ENCODE peak calls at places on chromosomes 1 and 21, in four cellular contexts. N is GM12878, W is HCT116, D is SK-N-SH. S is an unnamed sample.

GRCh38 chr1:239771550-239771949 is 320.1 kb upstream of the FMN2 start:
- DNase-seq in N (no peak), W (no peak), D (no peak), S (no peak)

GRCh38 chr1:115828101-115829022 is 12.6 kb downstream of the NHLH2 start:
- DNase-seq in N (no peak), W (no peak), D (peak; percentile 83), S (no peak)

GRCh38 chr1:82108843-82109242 is 308.1 kb downstream of the ADGRL2 start:
- DNase-seq in N (peak; percentile 1), W (no peak), D (no peak), S (no peak)

GRCh38 chr1:53317651-53318539 is 10.0 kb downstream of the LRP8 start:
- DNase-seq in N (no peak), W (no peak), D (no peak), S (no peak)

GRCh38 chr21:30216041-30216723 is at the start of gene CLDN8:
- DNase-seq in N (no peak), W (no peak), D (no peak), S (no peak)

GRCh38 chr1:48107516-48107915 is 110.3 kb upstream of the TRABD2B start:
- DNase-seq in N (no peak), W (no peak), D (no peak), S (no peak)

GRCh38 chr1:55399385-55399784 is 184.2 kb upstream of the USP24 start:
- DNase-seq in N (no peak), W (no peak), D (peak; percentile 33), S (no peak)

GRCh38 chr1:116724765-116725375 is 29.4 kb upstream of the CD2 start:
- DNase-seq in N (no peak), W (peak; percentile 38), D (peak; percentile 42), S (peak; percentile 22)

GRCh38 chr1:237814319-237814924 is 76.3 kb downstream of the ZP4 start:
- DNase-seq in N (no peak), W (no peak), D (peak; percentile 25), S (no peak)

GRCh38 chr21:37435120-37435519 is 68.5 kb downstream of the DYRK1A start:
- DNase-seq in N (no peak), W (peak; percentile 12), D (peak; percentile 70), S (no peak)

GRCh38 chr1:101259744-101260148 is 22.9 kb downstream of the S1PR1 start:
- DNase-seq in N (no peak), W (no peak), D (no peak), S (no peak)

GRCh38 chr1:171984850-171985485 is 143.7 kb downstream of the DNM3 start:
- DNase-seq in N (no peak), W (peak; percentile 29), D (peak; percentile 19), S (no peak)

DNA sequence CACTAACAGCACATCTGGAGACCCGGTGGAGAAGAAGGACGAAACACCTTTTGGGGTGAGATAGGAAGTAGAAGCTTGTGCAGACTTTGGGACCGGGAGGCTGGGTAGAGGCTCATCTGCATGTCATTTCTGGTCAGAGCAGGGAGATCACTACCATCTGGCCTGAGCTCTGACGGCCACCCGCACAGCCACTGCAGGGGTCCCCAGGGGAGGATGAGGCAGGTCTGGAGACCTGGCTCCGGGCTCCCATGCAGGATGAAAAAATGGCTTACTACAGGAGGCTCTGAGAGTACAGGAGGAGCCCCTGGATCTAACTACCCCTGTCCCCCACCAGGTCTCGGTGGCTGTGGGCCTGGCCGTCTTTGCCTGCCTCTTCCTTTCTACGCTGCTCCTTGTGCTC is 13.9 kb downstream of the NTRK1 start:
- DNase-seq in N (no peak), W (no peak), D (no peak), S (no peak)
- H3K27me3 ChIP-seq in N (no peaks in the 10 kb centered on the region), W (peaks cover 3% of the 10 kb centered on the region), D (no peaks in the 10 kb centered on the region), S (no peaks in the 10 kb centered on the region)

GRCh38 chr1:6596886-6597776 is 5.5 kb downstream of the KLHL21 start:
- DNase-seq in N (no peak), W (no peak), D (no peak), S (no peak)

GRCh38 chr1:6599141-6599975 is 3.3 kb downstream of the KLHL21 start:
- DNase-seq in N (no peak), W (no peak), D (no peak), S (no peak)

GRCh38 chr1:6594977-6595740 is 7.5 kb downstream of the KLHL21 start:
- DNase-seq in N (no peak), W (no peak), D (no peak), S (no peak)

GRCh38 chr1:6596351-6596750 is 6.3 kb downstream of the KLHL21 start:
- DNase-seq in N (no peak), W (no peak), D (no peak), S (no peak)

DNA sequence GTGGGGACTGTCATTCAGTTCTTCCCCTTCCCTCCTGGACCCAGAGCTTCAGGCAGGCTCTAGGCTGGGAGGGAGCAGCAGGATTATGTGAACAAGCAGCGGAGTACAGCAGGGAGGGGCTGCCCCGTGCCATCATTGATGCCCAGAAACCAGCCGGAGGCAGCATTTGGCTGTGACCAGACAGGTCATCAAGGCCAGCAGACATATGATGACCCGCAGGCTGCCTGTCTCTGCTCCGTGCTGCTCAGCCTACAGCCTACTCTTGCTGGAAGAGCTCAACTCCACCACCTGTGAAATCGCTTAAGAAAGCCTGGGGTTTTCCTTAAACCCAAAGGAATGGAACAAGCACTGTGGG is 4.9 kb downstream of the KLHL21 start:
- DNase-seq in N (no peak), W (no peak), D (no peak), S (no peak)
- H3K4me3 ChIP-seq in N (no peak overlapping the region), W (no peak overlapping the region), D (no peak overlapping the region), S (no peak overlapping the region)

DNA sequence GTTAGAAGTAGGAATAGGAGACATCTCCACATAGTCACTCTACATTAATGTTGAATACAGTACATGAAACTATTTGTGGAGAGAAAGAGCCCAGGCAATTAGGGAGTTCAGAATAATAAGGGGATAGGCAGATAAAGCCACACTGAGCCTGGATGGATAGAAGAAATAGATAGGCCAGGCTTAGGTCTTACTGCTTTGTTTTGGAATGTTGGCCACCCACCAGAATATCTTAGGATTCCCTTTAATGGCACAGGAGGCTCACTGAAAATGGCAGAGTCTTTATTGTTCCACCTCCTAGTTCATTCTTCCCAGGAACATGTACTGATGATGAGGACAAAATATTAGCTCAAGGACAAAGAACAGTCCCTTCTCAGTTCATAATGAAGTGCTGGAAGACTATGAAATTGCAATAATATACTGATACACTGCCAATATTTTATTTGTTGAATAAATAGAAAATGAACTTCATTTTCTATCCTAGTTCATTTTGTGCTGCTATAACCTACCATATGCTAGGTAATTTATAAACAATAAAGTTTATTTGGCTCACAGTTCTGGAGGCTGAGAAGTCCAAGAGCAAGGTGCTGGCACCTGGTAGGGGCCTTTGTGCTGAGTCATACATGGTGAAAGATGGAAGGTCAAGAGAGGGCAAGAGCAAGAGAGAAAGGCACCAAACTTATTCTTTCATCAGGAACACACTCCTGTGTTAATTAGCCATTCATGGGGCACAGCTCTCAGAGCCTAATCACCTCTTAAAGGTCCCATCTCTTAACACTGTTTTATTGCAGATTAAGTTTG is 87.3 kb downstream of the TBX15 start:
- DNase-seq in N (no peak), W (no peak), D (no peak), S (no peak)
- TF ChIP-seq SIN3A in N (no peak), W (no peak), D (no peak), S (no peak)

GRCh38 chr1:37609002-37609401 is 13.3 kb upstream of the GNL2 start:
- DNase-seq in N (no peak), W (no peak), D (no peak), S (no peak)

GRCh38 chr1:37606481-37607263 is 10.9 kb upstream of the GNL2 start:
- DNase-seq in N (no peak), W (no peak), D (no peak), S (no peak)

GRCh38 chr1:37602750-37603694 is 7.3 kb upstream of the GNL2 start:
- DNase-seq in N (no peak), W (no peak), D (peak; percentile 74), S (peak; percentile 10)

GRCh38 chr1:37605061-37605650 is 9.4 kb upstream of the GNL2 start:
- DNase-seq in N (no peak), W (no peak), D (no peak), S (no peak)

GRCh38 chr1:37605806-37606474 is 10.2 kb upstream of the GNL2 start:
- DNase-seq in N (no peak), W (no peak), D (no peak), S (no peak)
- H3K27me3 ChIP-seq in N (peaks cover 4% of the 10 kb centered on the region), W (peaks cover 46% of the 10 kb centered on the region), D (peaks cover 30% of the 10 kb centered on the region), S (peaks cover 7% of the 10 kb centered on the region)

GRCh38 chr1:9653783-9654517 is 2.4 kb downstream of the PIK3CD start:
- DNase-seq in N (no peak), W (no peak), D (no peak), S (no peak)

GRCh38 chr1:9653195-9653782 is 1.8 kb downstream of the PIK3CD start:
- DNase-seq in N (no peak), W (no peak), D (no peak), S (no peak)

GRCh38 chr1:9652379-9653194 is 1.1 kb downstream of the PIK3CD start:
- DNase-seq in N (no peak), W (no peak), D (peak; percentile 43), S (no peak)

GRCh38 chr1:9651565-9652378 is at the start of gene PIK3CD:
- DNase-seq in N (no peak), W (no peak), D (peak; percentile 85), S (no peak)

DNA sequence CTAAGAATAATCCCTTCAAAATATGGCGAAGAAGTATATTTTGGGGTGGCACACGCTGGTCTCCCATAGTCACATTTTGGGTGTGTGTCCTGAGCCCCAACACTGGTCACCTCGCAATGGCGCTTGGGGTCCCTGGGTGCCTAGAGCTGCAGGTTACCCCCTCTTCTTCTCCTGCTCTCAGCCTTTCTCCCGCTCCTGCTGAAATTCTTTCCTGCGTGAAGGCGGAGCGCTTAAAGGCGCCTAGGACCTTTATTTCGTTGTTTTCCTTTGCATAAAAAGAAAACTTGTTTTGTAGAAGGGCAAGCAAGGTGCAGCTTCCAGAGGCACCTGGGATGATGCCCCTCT is 339 bp upstream of the PIK3CD start:
- DNase-seq in N (no peak), W (no peak), D (no peak), S (no peak)
- H3K4me3 ChIP-seq in N (peak overlapping the region; percentile 86), W (peak overlapping the region; percentile 61), D (peak overlapping the region; percentile 47), S (peak overlapping the region; percentile 48)

GRCh38 chr21:33973268-33973667 is 57.7 kb upstream of the ATP5PO start:
- DNase-seq in N (no peak), W (no peak), D (no peak), S (no peak)

GRCh38 chr21:33969600-33969999 is 54.0 kb upstream of the ATP5PO start:
- DNase-seq in N (no peak), W (no peak), D (no peak), S (no peak)

GRCh38 chr21:33974513-33975468 is 59.2 kb upstream of the ATP5PO start:
- DNase-seq in N (no peak), W (no peak), D (no peak), S (no peak)

GRCh38 chr21:33971492-33972013 is 55.9 kb upstream of the ATP5PO start:
- DNase-seq in N (no peak), W (no peak), D (no peak), S (peak; percentile 73)

DNA sequence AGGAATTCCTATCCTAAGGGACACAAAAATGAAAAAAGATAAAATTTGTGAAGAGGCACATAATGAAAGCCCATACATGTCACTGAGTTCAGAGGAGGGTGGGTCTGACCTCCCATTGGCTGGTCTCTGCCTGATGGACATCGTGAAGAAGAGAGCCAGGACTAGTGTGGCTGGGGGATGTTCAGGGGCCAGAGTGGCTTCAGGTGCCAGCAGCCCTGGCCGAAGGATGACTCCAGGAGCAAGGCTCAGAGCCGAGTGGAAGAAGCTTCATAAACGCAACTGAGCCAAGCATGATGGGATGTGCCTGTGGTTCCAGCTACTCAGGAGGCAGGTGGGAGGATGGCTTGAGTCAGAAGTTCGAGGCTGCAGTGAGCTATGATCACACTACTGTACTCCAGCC is 56.9 kb upstream of the ATP5PO start:
- DNase-seq in N (no peak), W (no peak), D (no peak), S (no peak)
- TF ChIP-seq SIN3A in N (no peak), W (no peak), D (no peak), S (no peak)